ENCODE peak calls at places on chromosomes 5 and 9, in seven cellular contexts. Y is stomach, S is HCT116, N is IMR-90, F is vagina, I is body of pancreas, P is GM12892. X is an unnamed sample.

GRCh38 chr9:84153885-84154284 is 173.3 kb downstream of the RMI1 start:
- DNase-seq in Y (peak), S (no peak), N (peak), F (no peak), I (no peak), P (no peak), X (no peak)

GRCh38 chr9:90580576-90580975 is 62.0 kb downstream of the DIRAS2 start:
- DNase-seq in Y (no peak), S (no peak), N (no peak), F (no peak), I (no peak), P (no peak), X (no peak)

GRCh38 chr9:92385001-92385400 is 19.4 kb downstream of the OGN start:
- DNase-seq in Y (no peak), S (no peak), N (no peak), F (no peak), I (no peak), P (no peak), X (no peak)

GRCh38 chr5:173941758-173942401 is 47.1 kb upstream of the C5orf47 start:
- DNase-seq in Y (no peak), S (no peak), N (no peak), F (no peak), I (no peak), P (no peak), X (no peak)

GRCh38 chr5:128436825-128437224 is 101.2 kb downstream of the FBN2 start:
- DNase-seq in Y (no peak), S (peak), N (peak), F (no peak), I (no peak), P (no peak), X (no peak)

GRCh38 chr5:36502608-36503007 is 103.8 kb upstream of the SLC1A3 start:
- DNase-seq in Y (no peak), S (no peak), N (peak), F (no peak), I (no peak), P (no peak), X (no peak)

GRCh38 chr5:102570747-102571146 is 71.9 kb upstream of the SLCO6A1 start:
- DNase-seq in Y (no peak), S (no peak), N (no peak), F (no peak), I (no peak), P (no peak), X (no peak)

GRCh38 chr5:142866563-142867275 is 96.5 kb downstream of the ARHGAP26 start:
- DNase-seq in Y (peak), S (peak), N (peak), F (no peak), I (peak), P (peak), X (peak)

GRCh38 chr9:112890106-112891081 is at the start of gene SLC46A2:
- DNase-seq in Y (peak), S (no peak), N (no peak), F (no peak), I (peak), P (no peak), X (no peak)

GRCh38 chr5:10635861-10636350 is 72.0 kb downstream of the ANKRD33B start:
- DNase-seq in Y (no peak), S (no peak), N (no peak), F (no peak), I (no peak), P (no peak), X (peak)

GRCh38 chr5:499233-500209 is 24.7 kb downstream of the SLC9A3 start:
- DNase-seq in Y (no peak), S (no peak), N (no peak), F (no peak), I (no peak), P (no peak), X (no peak)

GRCh38 chr5:143311428-143311827 is 92.1 kb downstream of the NR3C1 start:
- DNase-seq in Y (no peak), S (no peak), N (peak), F (no peak), I (no peak), P (no peak), X (no peak)

GRCh38 chr5:169429044-169429443 is 128.1 kb upstream of the SLIT3 start:
- DNase-seq in Y (no peak), S (no peak), N (no peak), F (no peak), I (no peak), P (no peak), X (no peak)

GRCh38 chr5:126858441-126858840 is 81.5 kb downstream of the LMNB1 start:
- DNase-seq in Y (no peak), S (no peak), N (no peak), F (no peak), I (no peak), P (no peak), X (no peak)

GRCh38 chr9:107423540-107423939 is 66.0 kb downstream of the KLF4 start:
- DNase-seq in Y (peak), S (no peak), N (no peak), F (no peak), I (no peak), P (no peak), X (no peak)

GRCh38 chr9:125043148-125043547 is 100.2 kb downstream of the SCAI start:
- DNase-seq in Y (no peak), S (no peak), N (no peak), F (no peak), I (no peak), P (no peak), X (no peak)

GRCh38 chr9:108181444-108181843 is 674.3 kb downstream of the ACTL7B start:
- DNase-seq in Y (no peak), S (no peak), N (no peak), F (no peak), I (no peak), P (no peak), X (no peak)

GRCh38 chr9:134728801-134729495 is 87.3 kb downstream of the COL5A1 start:
- DNase-seq in Y (no peak), S (no peak), N (no peak), F (no peak), I (no peak), P (no peak), X (no peak)

GRCh38 chr9:13354733-13355132 is 75.2 kb upstream of the MPDZ start:
- DNase-seq in Y (no peak), S (no peak), N (peak), F (no peak), I (no peak), P (no peak), X (no peak)

GRCh38 chr9:22159590-22159989 is 150.5 kb upstream of the CDKN2B start:
- DNase-seq in Y (no peak), S (no peak), N (no peak), F (no peak), I (no peak), P (no peak), X (no peak)

GRCh38 chr9:33192493-33193245 is 25.5 kb upstream of the B4GALT1 start:
- DNase-seq in Y (no peak), S (no peak), N (no peak), F (no peak), I (no peak), P (no peak), X (no peak)

GRCh38 chr5:151718653-151719052 is 31.9 kb upstream of the SPARC start:
- DNase-seq in Y (no peak), S (no peak), N (peak), F (no peak), I (no peak), P (no peak), X (no peak)

GRCh38 chr5:133428072-133428660 is 184.2 kb downstream of the FSTL4 start:
- DNase-seq in Y (no peak), S (no peak), N (no peak), F (peak), I (no peak), P (no peak), X (no peak)

GRCh38 chr5:151685749-151686672 is 704 bp downstream of the SPARC start:
- DNase-seq in Y (no peak), S (no peak), N (no peak), F (no peak), I (no peak), P (no peak), X (no peak)

GRCh38 chr9:113479150-113479761 is 15.7 kb downstream of the RGS3 start:
- DNase-seq in Y (peak), S (no peak), N (no peak), F (no peak), I (no peak), P (no peak), X (no peak)

GRCh38 chr5:139700711-139701693 is 52.9 kb downstream of the CXXC5 start:
- DNase-seq in Y (no peak), S (no peak), N (no peak), F (no peak), I (peak), P (no peak), X (no peak)

GRCh38 chr9:134491856-134492255 is 149.7 kb upstream of the COL5A1 start:
- DNase-seq in Y (no peak), S (no peak), N (no peak), F (no peak), I (no peak), P (no peak), X (no peak)

GRCh38 chr9:96232539-96233241 is 69.3 kb downstream of the HSD17B3 start:
- DNase-seq in Y (no peak), S (no peak), N (peak), F (no peak), I (peak), P (no peak), X (peak)

GRCh38 chr9:128575469-128575868 is 23.1 kb downstream of the SPTAN1 start:
- DNase-seq in Y (no peak), S (no peak), N (no peak), F (no peak), I (no peak), P (no peak), X (no peak)

GRCh38 chr5:173699959-173700358 is 83.5 kb upstream of the BOD1 start:
- DNase-seq in Y (no peak), S (no peak), N (no peak), F (no peak), I (no peak), P (no peak), X (no peak)

GRCh38 chr5:93586948-93587918 is 4.2 kb downstream of the NR2F1 start:
- DNase-seq in Y (no peak), S (no peak), N (peak), F (no peak), I (no peak), P (no peak), X (no peak)

DNA sequence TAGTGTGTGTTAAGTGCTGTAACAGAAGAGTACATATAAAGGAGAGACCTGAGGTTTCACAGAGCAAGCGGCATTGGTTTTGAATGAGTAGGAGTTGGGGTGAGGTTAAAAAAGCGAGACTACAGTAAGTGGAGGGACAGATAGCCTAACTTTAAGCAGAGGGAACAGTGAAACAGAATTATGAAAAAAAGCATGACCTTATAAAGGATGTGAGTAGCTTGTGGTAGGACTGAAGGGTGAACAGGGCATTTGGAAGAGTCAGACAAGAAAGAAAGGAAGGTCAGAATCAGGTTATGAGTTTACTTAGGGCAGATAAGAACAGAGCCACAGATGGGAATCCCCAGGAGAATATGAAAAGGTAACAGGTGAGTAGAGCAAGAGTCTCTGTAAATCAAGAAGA is 22.5 kb downstream of the MSANTD3 start:
- DNase-seq in Y (no peak), S (no peak), N (no peak), F (no peak), I (no peak), P (no peak), X (no peak)
- TF ChIP-seq POLR2A in Y (no peak), S (no peak), N (no peak), F (no peak), I (no peak), P (no peak), X (no peak)

GRCh38 chr5:55159763-55160492 is at the start of gene GPX8:
- DNase-seq in Y (no peak), S (peak), N (peak), F (no peak), I (peak), P (no peak), X (no peak)

GRCh38 chr5:55154893-55155292 is 5.1 kb upstream of the GPX8 start:
- DNase-seq in Y (no peak), S (no peak), N (peak), F (no peak), I (no peak), P (no peak), X (no peak)

DNA sequence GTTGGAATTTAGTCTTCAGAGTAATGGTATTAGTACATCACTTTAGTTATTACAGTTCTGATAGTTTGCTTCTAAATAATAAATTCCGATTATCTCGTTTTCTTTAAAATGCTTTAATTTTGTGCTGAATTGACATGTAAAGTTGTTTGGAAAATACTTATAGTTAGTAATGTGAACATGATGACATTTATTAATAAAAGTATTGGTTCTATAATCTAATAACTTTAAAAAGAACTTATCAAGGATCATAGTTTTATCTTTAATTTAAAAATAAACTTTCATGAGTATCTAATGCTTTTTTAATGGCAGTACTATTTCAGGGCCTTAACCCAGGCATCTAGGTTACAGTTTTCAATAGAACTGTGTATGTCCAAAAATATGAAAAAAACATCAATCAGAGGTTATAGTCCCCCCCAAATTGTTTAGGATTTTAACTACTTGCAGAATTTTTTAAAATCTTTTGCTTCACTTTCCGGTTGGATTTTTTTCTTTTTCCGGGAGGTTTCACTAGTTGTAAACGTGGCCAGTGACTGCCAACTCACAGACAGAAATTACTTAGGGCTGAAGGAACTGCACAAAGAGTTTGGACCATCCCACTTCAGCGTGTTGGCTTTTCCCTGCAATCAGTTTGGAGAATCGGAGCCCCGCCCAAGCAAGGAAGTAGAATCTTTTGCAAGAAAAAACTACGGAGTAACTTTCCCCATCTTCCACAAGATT is 680 bp downstream of the GPX8 start:
- DNase-seq in Y (peak), S (peak), N (peak), F (no peak), I (peak), P (no peak), X (no peak)
- TF ChIP-seq POLR2A in Y (no peak), S (peak), N (peak), F (no peak), I (peak), P (no peak), X (no peak)

GRCh38 chr9:136093995-136094881 is 851 bp downstream of the NACC2 start:
- DNase-seq in Y (peak), S (peak), N (peak), F (no peak), I (peak), P (no peak), X (peak)
- TF ChIP-seq POLR2A in Y (no peak), S (no peak), N (no peak), F (peak), I (peak), P (no peak), X (peak)

DNA sequence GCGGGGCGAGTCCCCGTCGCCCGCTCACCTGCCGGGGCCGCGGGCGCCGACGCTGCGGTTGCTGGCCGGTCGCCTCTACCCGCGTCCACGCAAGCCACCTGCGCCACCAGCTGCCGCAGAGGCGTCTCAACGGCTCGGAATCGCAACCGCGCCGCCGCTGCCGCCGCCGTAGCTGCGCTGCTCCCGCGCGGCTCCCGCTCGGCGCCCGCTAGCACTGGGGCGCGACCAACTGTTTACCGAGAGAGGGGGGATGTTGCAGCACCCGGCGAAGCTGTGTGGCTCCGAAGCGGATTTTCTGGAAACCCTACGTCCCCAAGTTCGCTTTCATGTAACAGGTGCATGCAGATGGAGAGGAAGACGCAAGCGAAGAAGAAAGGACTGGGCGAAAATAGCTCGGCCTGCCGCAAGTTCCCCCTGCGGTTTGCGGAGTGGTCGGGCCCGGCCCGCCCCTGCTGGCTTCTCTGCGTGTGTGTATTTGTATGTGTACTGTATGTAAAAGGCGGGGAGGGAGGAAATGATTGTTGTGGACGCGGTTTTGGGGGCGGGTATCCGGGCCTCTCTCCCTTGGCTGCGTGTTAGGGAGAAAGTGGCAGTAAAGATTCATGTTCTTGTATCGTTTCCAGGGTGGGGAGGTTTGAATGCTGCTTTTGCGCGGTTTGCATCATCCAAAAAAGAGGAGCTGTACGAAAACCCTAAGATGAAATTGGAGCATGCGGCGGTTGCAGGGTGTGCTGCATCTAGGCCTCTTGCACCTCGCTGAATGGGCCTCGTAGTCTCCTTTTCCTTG is at the start of gene PSIP1:
- DNase-seq in Y (peak), S (peak), N (peak), F (no peak), I (peak), P (peak), X (peak)
- TF ChIP-seq POLR2A in Y (no peak), S (peak), N (peak), F (peak), I (peak), P (peak), X (peak)

GRCh38 chr9:4362281-4362680 is 62.4 kb upstream of the GLIS3 start:
- DNase-seq in Y (no peak), S (no peak), N (no peak), F (no peak), I (no peak), P (no peak), X (no peak)

GRCh38 chr9:4353236-4353635 is 53.4 kb upstream of the GLIS3 start:
- DNase-seq in Y (no peak), S (no peak), N (no peak), F (no peak), I (no peak), P (no peak), X (peak)

GRCh38 chr9:4356306-4356705 is 56.4 kb upstream of the GLIS3 start:
- DNase-seq in Y (no peak), S (no peak), N (no peak), F (no peak), I (no peak), P (no peak), X (no peak)

DNA sequence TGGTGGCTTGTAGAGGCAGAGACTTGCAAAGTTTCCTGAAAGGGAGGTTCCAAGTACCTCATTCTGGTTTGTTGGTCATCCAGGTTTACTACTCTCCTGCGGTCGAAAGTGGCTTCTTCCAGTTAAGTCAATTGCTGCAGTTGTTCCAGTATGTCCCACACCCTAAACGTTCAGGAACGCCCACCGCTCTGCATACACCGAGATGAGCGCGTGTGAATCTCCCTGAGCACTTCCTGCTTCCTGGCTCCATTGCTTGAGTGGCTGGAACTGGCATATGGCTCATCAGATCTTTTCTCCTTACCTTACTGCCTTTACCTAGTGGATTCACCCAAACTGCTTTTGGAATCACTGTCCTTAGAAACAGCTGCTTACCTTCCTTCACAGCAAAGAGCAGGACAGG is 59.1 kb upstream of the GLIS3 start:
- DNase-seq in Y (no peak), S (no peak), N (no peak), F (no peak), I (no peak), P (no peak), X (no peak)
- TF ChIP-seq POLR2A in Y (no peak), S (no peak), N (no peak), F (no peak), I (no peak), P (no peak), X (no peak)

DNA sequence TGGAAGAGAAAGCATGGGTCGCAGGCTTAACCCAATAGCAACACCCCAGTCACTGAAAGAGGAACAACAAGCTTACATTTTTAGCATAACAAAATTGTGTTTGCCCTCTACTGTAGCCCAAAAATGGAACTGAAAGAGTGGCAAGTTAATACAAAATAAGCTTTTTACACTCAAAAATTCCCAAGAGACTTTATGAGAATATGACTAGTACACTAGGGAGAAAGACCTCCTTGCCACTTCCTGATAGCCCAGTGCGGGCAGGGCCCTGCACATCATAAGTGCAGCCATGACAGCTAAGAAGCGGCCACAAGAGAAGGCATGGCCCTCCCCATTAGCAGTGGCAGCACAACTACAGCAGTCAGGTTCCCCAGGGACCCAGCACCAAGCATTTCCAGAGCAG is 481.9 kb downstream of the DTWD2 start:
- DNase-seq in Y (no peak), S (no peak), N (no peak), F (no peak), I (no peak), P (no peak), X (no peak)
- TF ChIP-seq POLR2A in Y (no peak), S (no peak), N (no peak), F (no peak), I (no peak), P (no peak), X (no peak)

DNA sequence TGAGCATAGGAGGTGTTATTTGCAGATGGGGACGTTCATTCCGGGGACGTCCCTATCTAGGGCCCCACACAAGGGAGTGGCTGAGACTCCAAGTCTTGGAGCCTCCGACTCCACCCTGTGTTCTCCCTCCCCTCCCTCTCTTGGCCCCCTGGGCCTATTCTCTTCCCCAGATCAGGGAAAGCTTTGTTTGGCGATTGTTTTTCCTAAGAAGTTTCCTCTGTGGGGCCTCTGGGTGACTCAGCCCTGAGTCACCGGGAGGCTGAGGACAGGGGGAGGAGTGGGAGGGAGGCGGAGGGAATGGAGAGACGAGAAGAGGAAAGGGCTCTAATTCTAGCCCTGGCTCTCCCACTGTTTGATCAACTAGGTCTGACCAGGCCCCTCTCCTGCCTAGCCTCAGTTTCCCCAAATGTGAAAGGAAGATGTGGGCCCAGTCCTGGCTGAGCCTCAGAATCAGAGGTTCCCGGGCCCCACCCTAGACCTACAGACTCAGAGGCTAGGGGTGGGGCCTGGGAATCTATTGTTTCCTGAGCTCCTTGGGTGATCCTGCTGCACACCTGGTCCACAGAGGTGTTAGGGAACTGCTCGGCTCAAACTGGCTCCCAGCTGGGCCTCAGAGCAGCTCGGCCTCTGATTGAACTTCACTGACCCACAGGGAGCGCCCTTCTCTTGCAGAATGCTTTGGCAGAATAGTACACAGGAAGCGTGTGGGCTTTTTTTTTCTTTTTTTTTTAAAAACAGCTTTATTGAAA is 19.2 kb downstream of the GSN start:
- DNase-seq in Y (peak), S (peak), N (peak), F (no peak), I (peak), P (no peak), X (peak)
- TF ChIP-seq POLR2A in Y (no peak), S (peak), N (no peak), F (peak), I (no peak), P (no peak), X (peak)

X was measured in Peyer's patch.